ENCODE peak calls at places on chromosomes 3 and 15, in eight cellular contexts. M is stimulated activated CD8-positive, alpha-beta memory T cell treated with anti-CD3 and anti-CD28 coated beads, Interleukin-7, amount 100 ng/mL, for 4 hours; B is small intestine; U is choroid plexus epithelial cell; Q is Karpas-422; V is T follicular helper cell; W is dermis blood vessel endothelial cell; R is activated T-cell treated with anti-CD3 and anti-CD28 coated beads for 24 hours. F is an unnamed sample.
A peak's percentile ranks its signal among the peaks of the same experiment; 100 is the strongest.

GRCh38 chr3:23701711-23702110 is 104.0 kb upstream of the UBE2E1 start:
- DNase-seq in R (no peak), V (no peak), W (peak; percentile 17), U (no peak), Q (no peak), M (no peak), B (no peak), F (no peak)

GRCh38 chr3:9866639-9867038 is 13.4 kb downstream of the CIDEC start:
- DNase-seq in R (no peak), M (no peak), U (peak; percentile 43), V (no peak), W (no peak), Q (no peak), B (no peak), F (no peak)

GRCh38 chr3:146125946-146126345 is 35.0 kb downstream of the PLOD2 start:
- DNase-seq in B (no peak), Q (no peak), V (no peak), M (no peak), R (no peak), W (peak; percentile 79), U (peak; percentile 98), F (peak; percentile 58)

GRCh38 chr15:73324496-73325170 is 44.1 kb downstream of the HCN4 start:
- DNase-seq in R (no peak), Q (no peak), V (no peak), M (no peak), B (no peak), U (no peak), W (no peak), F (no peak)

GRCh38 chr15:100728371-100729201 is 126.2 kb downstream of the ASB7 start:
- DNase-seq in U (no peak), W (no peak), B (no peak), Q (no peak), V (no peak), M (no peak), R (no peak), F (no peak)

GRCh38 chr3:5217824-5218595 is 30.5 kb downstream of the EDEM1 start:
- DNase-seq in U (peak; percentile 46), R (no peak), W (peak; percentile 42), M (no peak), Q (no peak), B (peak; percentile 77), V (no peak), F (no peak)

GRCh38 chr15:90837052-90837621 is 31.3 kb upstream of the FURIN start:
- DNase-seq in U (no peak), M (no peak), B (peak; percentile 44), Q (no peak), W (no peak), V (no peak), R (no peak), F (no peak)

GRCh38 chr3:104066658-104067057 is 1300.1 kb upstream of the ALCAM start:
- DNase-seq in Q (no peak), W (no peak), B (no peak), U (peak; percentile 78), M (no peak), V (no peak), R (no peak), F (no peak)

GRCh38 chr3:13244695-13245449 is 171.6 kb upstream of the IQSEC1 start:
- DNase-seq in B (no peak), M (no peak), Q (no peak), W (no peak), U (no peak), V (no peak), R (no peak), F (no peak)

F was measured in glomerular endothelial cell.